ENCODE peak calls at places on chromosomes 3 and 15, in seven cellular contexts. K is GM04504, C is AG20443, L is Calu3, T is B cell, Z is HTR-8/SVneo, A is trophoblast cell. R is an unnamed sample.

GRCh38 chr3:142366434-142366833 is 81.4 kb downstream of the XRN1 start:
- DNase-seq in K (no peak), C (no peak), L (no peak), T (no peak), Z (peak; percentile 11), A (peak; percentile 34), R (no peak)

GRCh38 chr3:152641198-152641597 is 193.7 kb upstream of the P2RY1 start:
- DNase-seq in K (no peak), C (no peak), L (no peak), T (no peak), Z (no peak), A (no peak), R (no peak)

GRCh38 chr3:111926266-111926676 is 52.6 kb upstream of the ABHD10 start:
- DNase-seq in K (no peak), C (no peak), L (no peak), T (no peak), Z (peak; percentile 22), A (no peak), R (no peak)

GRCh38 chr3:101827211-101828174 is 21.8 kb upstream of the NFKBIZ start:
- DNase-seq in K (no peak), C (peak; percentile 69), L (peak; percentile 55), T (peak; percentile 91), Z (peak; percentile 44), A (peak; percentile 80), R (peak; percentile 94)

GRCh38 chr3:190345027-190345821 is 23.0 kb upstream of the CLDN1 start:
- DNase-seq in K (peak; percentile 62), C (peak; percentile 65), L (peak; percentile 66), T (no peak), Z (peak; percentile 42), A (peak; percentile 93), R (no peak)

GRCh38 chr3:114446605-114447004 is 152.8 kb downstream of the TIGIT start:
- DNase-seq in K (no peak), C (no peak), L (no peak), T (no peak), Z (no peak), A (no peak), R (no peak)

GRCh38 chr15:78193731-78194567 is 40.4 kb downstream of the ACSBG1 start:
- DNase-seq in K (no peak), C (no peak), L (no peak), T (no peak), Z (no peak), A (no peak), R (peak; percentile 36)

GRCh38 chr3:14771593-14772497 is 46.9 kb upstream of the FGD5 start:
- DNase-seq in K (no peak), C (no peak), L (no peak), T (no peak), Z (no peak), A (peak; percentile 46), R (peak; percentile 21)

GRCh38 chr3:32322311-32322710 is 69.3 kb upstream of the CMTM7 start:
- DNase-seq in K (no peak), C (no peak), L (no peak), T (no peak), Z (no peak), A (no peak), R (no peak)

GRCh38 chr3:102189564-102190339 is 245.1 kb upstream of the ZPLD1 start:
- DNase-seq in K (no peak), C (no peak), L (no peak), T (no peak), Z (no peak), A (no peak), R (no peak)

GRCh38 chr15:91973481-91973880 is 120.0 kb downstream of the SLCO3A1 start:
- DNase-seq in K (no peak), C (no peak), L (no peak), T (no peak), Z (no peak), A (no peak), R (no peak)

GRCh38 chr3:69309810-69310209 is 76.1 kb downstream of the FRMD4B start:
- DNase-seq in K (no peak), C (no peak), L (peak; percentile 49), T (no peak), Z (no peak), A (peak; percentile 69), R (no peak)

GRCh38 chr3:179652467-179653105 is at the start of gene USP13:
- DNase-seq in K (peak; percentile 39), C (peak; percentile 89), L (peak; percentile 82), T (peak; percentile 76), Z (peak; percentile 47), A (peak; percentile 56), R (peak; percentile 81)

GRCh38 chr15:41905360-41905793 is 11.5 kb upstream of the SPTBN5 start:
- DNase-seq in K (no peak), C (no peak), L (no peak), T (no peak), Z (no peak), A (no peak), R (no peak)

GRCh38 chr3:126127904-126128303 is 44.0 kb upstream of the SLC41A3 start:
- DNase-seq in K (no peak), C (no peak), L (no peak), T (no peak), Z (no peak), A (no peak), R (no peak)

GRCh38 chr15:38414351-38414750 is 39.6 kb upstream of the FAM98B start:
- DNase-seq in K (peak; percentile 42), C (peak; percentile 91), L (peak; percentile 55), T (no peak), Z (peak; percentile 45), A (peak; percentile 26), R (no peak)

GRCh38 chr3:117409701-117410459 is 700.3 kb downstream of the TUSC7 start:
- DNase-seq in K (no peak), C (no peak), L (no peak), T (no peak), Z (no peak), A (peak; percentile 4), R (no peak)

GRCh38 chr15:99447497-99448371 is 118.0 kb upstream of the MEF2A start:
- DNase-seq in K (no peak), C (no peak), L (no peak), T (no peak), Z (no peak), A (no peak), R (peak; percentile 33)

GRCh38 chr15:46309914-46310313 is 675.1 kb downstream of the SQOR start:
- DNase-seq in K (no peak), C (no peak), L (no peak), T (no peak), Z (no peak), A (no peak), R (no peak)

GRCh38 chr3:147854542-147854941 is 445.4 kb downstream of the ZIC1 start:
- DNase-seq in K (no peak), C (no peak), L (no peak), T (no peak), Z (no peak), A (no peak), R (no peak)

GRCh38 chr3:122691195-122691594 is 10.6 kb downstream of the PARP14 start:
- DNase-seq in K (no peak), C (no peak), L (no peak), T (no peak), Z (no peak), A (no peak), R (no peak)